ENCODE peak calls at places on chromosome 2, in six cellular contexts. One of them, this sample, is unnamed.

GRCh38 chr2:30293303-30293912 is 62.1 kb downstream of the LBH start:
- DNase-seq in HCT116: peak; percentile 28
- DNase-seq in mesenchymal stem cell: peak; percentile 82
- DNase-seq in cardiac muscle cell: peak; percentile 26
- DNase-seq in GM23248: peak; percentile 92
- DNase-seq in transverse colon: no peak
- DNase-seq in this sample: no peak

GRCh38 chr2:111986116-111986900 is 68.8 kb upstream of the TMEM87B start:
- DNase-seq in transverse colon: no peak
- DNase-seq in GM23248: peak; percentile 24
- DNase-seq in mesenchymal stem cell: peak; percentile 32
- DNase-seq in cardiac muscle cell: peak; percentile 64
- DNase-seq in HCT116: no peak
- DNase-seq in this sample: no peak

GRCh38 chr2:111705711-111706323 is 178.2 kb downstream of the ANAPC1 start:
- DNase-seq in mesenchymal stem cell: peak; percentile 89
- DNase-seq in cardiac muscle cell: no peak
- DNase-seq in transverse colon: peak; percentile 54
- DNase-seq in HCT116: peak; percentile 86
- DNase-seq in GM23248: peak; percentile 75
- DNase-seq in this sample: no peak

GRCh38 chr2:118747066-118747465 is 100.4 kb downstream of the EN1 start:
- DNase-seq in HCT116: no peak
- DNase-seq in mesenchymal stem cell: no peak
- DNase-seq in cardiac muscle cell: no peak
- DNase-seq in GM23248: no peak
- DNase-seq in transverse colon: no peak
- DNase-seq in this sample: no peak

GRCh38 chr2:50126845-50127244 is 905.1 kb downstream of the NRXN1 start:
- DNase-seq in HCT116: no peak
- DNase-seq in GM23248: no peak
- DNase-seq in transverse colon: no peak
- DNase-seq in cardiac muscle cell: no peak
- DNase-seq in mesenchymal stem cell: no peak
- DNase-seq in this sample: no peak

GRCh38 chr2:37168217-37168981 is 11.6 kb upstream of the EIF2AK2 start:
- DNase-seq in transverse colon: peak; percentile 17
- DNase-seq in GM23248: peak; percentile 58
- DNase-seq in HCT116: peak; percentile 42
- DNase-seq in mesenchymal stem cell: peak; percentile 58
- DNase-seq in cardiac muscle cell: peak; percentile 50
- DNase-seq in this sample: peak; percentile 55

GRCh38 chr2:207265849-207266248 is 100.1 kb upstream of the KLF7 start:
- DNase-seq in mesenchymal stem cell: peak; percentile 46
- DNase-seq in cardiac muscle cell: no peak
- DNase-seq in HCT116: no peak
- DNase-seq in GM23248: no peak
- DNase-seq in transverse colon: no peak
- DNase-seq in this sample: no peak

GRCh38 chr2:117945296-117945695 is 68.6 kb downstream of the CCDC93 start:
- DNase-seq in mesenchymal stem cell: no peak
- DNase-seq in HCT116: no peak
- DNase-seq in cardiac muscle cell: no peak
- DNase-seq in GM23248: no peak
- DNase-seq in transverse colon: no peak
- DNase-seq in this sample: no peak

GRCh38 chr2:1675633-1676032 is 68.7 kb downstream of the PXDN start:
- DNase-seq in GM23248: peak; percentile 99
- DNase-seq in mesenchymal stem cell: peak; percentile 93
- DNase-seq in HCT116: peak; percentile 34
- DNase-seq in cardiac muscle cell: no peak
- DNase-seq in transverse colon: peak; percentile 25
- DNase-seq in this sample: no peak

GRCh38 chr2:233384811-233385488 is 30.7 kb downstream of the DGKD start:
- DNase-seq in mesenchymal stem cell: no peak
- DNase-seq in transverse colon: no peak
- DNase-seq in cardiac muscle cell: no peak
- DNase-seq in HCT116: no peak
- DNase-seq in GM23248: no peak
- DNase-seq in this sample: no peak

GRCh38 chr2:215862211-215862610 is 151.1 kb downstream of the MREG start:
- DNase-seq in HCT116: no peak
- DNase-seq in cardiac muscle cell: no peak
- DNase-seq in mesenchymal stem cell: no peak
- DNase-seq in GM23248: no peak
- DNase-seq in transverse colon: no peak
- DNase-seq in this sample: no peak

GRCh38 chr2:167192833-167193232 is 304.6 kb downstream of the XIRP2 start:
- DNase-seq in GM23248: peak; percentile 80
- DNase-seq in mesenchymal stem cell: no peak
- DNase-seq in cardiac muscle cell: no peak
- DNase-seq in transverse colon: no peak
- DNase-seq in HCT116: no peak
- DNase-seq in this sample: no peak

GRCh38 chr2:8534729-8535397 is 147.0 kb upstream of the ID2 start:
- DNase-seq in cardiac muscle cell: no peak
- DNase-seq in HCT116: no peak
- DNase-seq in GM23248: peak; percentile 69
- DNase-seq in mesenchymal stem cell: peak; percentile 82
- DNase-seq in transverse colon: peak; percentile 52
- DNase-seq in this sample: no peak

GRCh38 chr2:74573747-74574562 is 19.4 kb downstream of the DOK1 start:
- DNase-seq in mesenchymal stem cell: peak; percentile 52
- DNase-seq in cardiac muscle cell: no peak
- DNase-seq in HCT116: no peak
- DNase-seq in GM23248: peak; percentile 76
- DNase-seq in transverse colon: no peak
- DNase-seq in this sample: no peak

GRCh38 chr2:127066942-127067341 is 40.0 kb downstream of the BIN1 start:
- DNase-seq in GM23248: peak; percentile 77
- DNase-seq in mesenchymal stem cell: no peak
- DNase-seq in cardiac muscle cell: no peak
- DNase-seq in HCT116: no peak
- DNase-seq in transverse colon: peak; percentile 51
- DNase-seq in this sample: no peak

GRCh38 chr2:191479680-191480023 is 198.3 kb upstream of the NABP1 start:
- DNase-seq in GM23248: no peak
- DNase-seq in cardiac muscle cell: no peak
- DNase-seq in mesenchymal stem cell: peak; percentile 53
- DNase-seq in HCT116: no peak
- DNase-seq in transverse colon: no peak
- DNase-seq in this sample: no peak

GRCh38 chr2:59604143-59604542 is 949.3 kb downstream of the BCL11A start:
- DNase-seq in GM23248: no peak
- DNase-seq in transverse colon: no peak
- DNase-seq in cardiac muscle cell: no peak
- DNase-seq in HCT116: no peak
- DNase-seq in mesenchymal stem cell: no peak
- DNase-seq in this sample: no peak

GRCh38 chr2:112724611-112725525 is 4.0 kb downstream of the NT5DC4 start:
- DNase-seq in mesenchymal stem cell: no peak
- DNase-seq in HCT116: no peak
- DNase-seq in cardiac muscle cell: peak; percentile 25
- DNase-seq in transverse colon: no peak
- DNase-seq in GM23248: peak; percentile 34
- DNase-seq in this sample: peak; percentile 46

GRCh38 chr2:62999905-63000304 is 50.7 kb upstream of the OTX1 start:
- DNase-seq in transverse colon: no peak
- DNase-seq in cardiac muscle cell: no peak
- DNase-seq in GM23248: peak; percentile 61
- DNase-seq in mesenchymal stem cell: no peak
- DNase-seq in HCT116: no peak
- DNase-seq in this sample: no peak

GRCh38 chr2:190844700-190845410 is 35.8 kb upstream of the GLS start:
- DNase-seq in transverse colon: no peak
- DNase-seq in GM23248: no peak
- DNase-seq in mesenchymal stem cell: no peak
- DNase-seq in cardiac muscle cell: no peak
- DNase-seq in HCT116: no peak
- DNase-seq in this sample: no peak

GRCh38 chr2:143600136-143600535 is 470.9 kb downstream of the ARHGAP15 start:
- DNase-seq in transverse colon: no peak
- DNase-seq in mesenchymal stem cell: no peak
- DNase-seq in HCT116: no peak
- DNase-seq in GM23248: peak; percentile 34
- DNase-seq in cardiac muscle cell: no peak
- DNase-seq in this sample: no peak

DNA sequence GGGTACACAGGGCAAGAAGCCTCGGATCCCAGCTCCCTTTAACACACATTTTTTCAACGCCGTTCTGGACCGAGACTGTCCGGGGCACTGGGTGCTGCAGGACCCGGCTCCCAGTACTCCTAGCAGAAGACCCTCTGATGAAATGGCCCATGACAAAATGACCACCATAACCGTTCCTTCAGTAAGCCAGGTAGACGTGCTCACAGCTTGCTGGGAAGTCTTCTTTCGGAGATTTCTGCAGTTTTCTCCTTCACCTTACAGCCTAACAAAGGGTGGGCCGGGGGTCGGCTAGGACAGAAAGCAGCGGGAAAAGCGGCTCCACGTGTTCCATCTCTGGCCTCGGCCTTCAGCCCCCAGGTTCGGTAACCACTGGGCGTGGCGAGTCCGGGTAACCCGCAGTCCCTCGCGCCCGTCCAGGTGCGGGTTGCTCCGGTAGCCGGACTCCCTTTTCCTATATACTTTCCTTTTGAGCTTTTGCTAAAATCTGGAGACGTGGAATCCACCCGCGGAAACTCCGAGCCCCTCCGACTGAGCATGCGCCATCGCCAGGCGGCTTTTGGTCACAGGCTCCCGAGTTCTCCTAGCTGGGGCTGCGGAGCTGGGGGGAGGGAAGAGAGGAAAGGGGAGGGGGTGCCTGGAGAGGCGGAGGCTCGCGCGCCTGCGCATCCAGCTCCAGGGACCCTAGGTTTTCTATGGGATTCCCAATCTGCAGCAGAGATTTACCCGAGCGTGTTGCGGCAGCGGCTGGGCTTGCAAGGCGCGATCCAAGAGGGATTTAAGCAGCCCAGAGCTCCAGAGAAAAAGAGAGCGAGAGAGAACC is at the start of gene VSNL1:
- DNase-seq in cardiac muscle cell: peak; percentile 96
- DNase-seq in transverse colon: peak; percentile 86
- DNase-seq in mesenchymal stem cell: peak; percentile 92
- DNase-seq in HCT116: peak; percentile 79
- DNase-seq in GM23248: peak; percentile 74
- DNase-seq in this sample: peak; percentile 97
- H3K27me3 ChIP-seq in cardiac muscle cell: peaks cover 60% of the 10 kb centered on the region
- H3K27me3 ChIP-seq in transverse colon: peaks cover 48% of the 10 kb centered on the region
- H3K27me3 ChIP-seq in mesenchymal stem cell: peaks cover 4% of the 10 kb centered on the region
- H3K27me3 ChIP-seq in HCT116: no peaks in the 10 kb centered on the region
- H3K27me3 ChIP-seq in GM23248: no peaks in the 10 kb centered on the region
- H3K27me3 ChIP-seq in this sample: no peaks in the 10 kb centered on the region

DNA sequence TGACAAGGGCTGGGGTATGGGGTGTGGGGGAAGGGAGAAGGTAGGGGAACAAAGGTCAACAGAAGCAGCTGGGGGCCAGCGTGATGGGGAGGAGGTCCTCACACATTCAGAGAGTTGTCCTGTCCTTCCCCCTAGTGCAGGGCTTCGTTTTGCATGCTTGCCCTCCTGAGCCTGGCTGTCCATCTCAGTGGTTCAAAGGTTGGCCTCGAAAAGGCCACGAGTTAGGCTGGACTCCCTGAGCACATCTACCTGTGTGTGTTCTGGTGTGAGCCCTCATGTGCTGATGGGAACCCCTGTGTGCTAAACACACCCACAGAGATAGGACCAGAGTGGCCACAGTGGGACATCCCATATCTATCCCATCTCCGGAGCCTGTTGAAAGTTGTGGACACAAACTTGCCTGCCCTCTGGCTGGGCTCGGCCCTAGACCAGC is 51.9 kb downstream of the EPAS1 start:
- DNase-seq in cardiac muscle cell: no peak
- DNase-seq in transverse colon: no peak
- DNase-seq in HCT116: no peak
- DNase-seq in GM23248: no peak
- DNase-seq in mesenchymal stem cell: no peak
- DNase-seq in this sample: no peak
- H3K27ac ChIP-seq in cardiac muscle cell: no peak overlapping the region
- H3K27ac ChIP-seq in transverse colon: no peak overlapping the region
- H3K27ac ChIP-seq in HCT116: no peak overlapping the region
- H3K27ac ChIP-seq in GM23248: no peak overlapping the region
- H3K27ac ChIP-seq in mesenchymal stem cell: no peak overlapping the region
- H3K27ac ChIP-seq in this sample: no peak overlapping the region

GRCh38 chr2:101147971-101148370 is 3.2 kb downstream of the TBC1D8 start:
- DNase-seq in HCT116: no peak
- DNase-seq in mesenchymal stem cell: no peak
- DNase-seq in transverse colon: no peak
- DNase-seq in cardiac muscle cell: no peak
- DNase-seq in GM23248: no peak
- DNase-seq in this sample: no peak
- H3K27me3 ChIP-seq in HCT116: no peaks in the 10 kb centered on the region
- H3K27me3 ChIP-seq in mesenchymal stem cell: no peaks in the 10 kb centered on the region
- H3K27me3 ChIP-seq in transverse colon: no peaks in the 10 kb centered on the region
- H3K27me3 ChIP-seq in cardiac muscle cell: no peaks in the 10 kb centered on the region
- H3K27me3 ChIP-seq in GM23248: no peaks in the 10 kb centered on the region
- H3K27me3 ChIP-seq in this sample: no peaks in the 10 kb centered on the region

GRCh38 chr2:71517851-71518250 is 64.5 kb downstream of the DYSF start:
- DNase-seq in cardiac muscle cell: no peak
- DNase-seq in mesenchymal stem cell: no peak
- DNase-seq in transverse colon: no peak
- DNase-seq in HCT116: no peak
- DNase-seq in GM23248: no peak
- DNase-seq in this sample: no peak
- H3K27ac ChIP-seq in cardiac muscle cell: no peak overlapping the region
- H3K27ac ChIP-seq in mesenchymal stem cell: no peak overlapping the region
- H3K27ac ChIP-seq in transverse colon: no peak overlapping the region
- H3K27ac ChIP-seq in HCT116: no peak overlapping the region
- H3K27ac ChIP-seq in GM23248: no peak overlapping the region
- H3K27ac ChIP-seq in this sample: no peak overlapping the region

GRCh38 chr2:176148758-176149483 is 2.4 kb upstream of the HOXD4 start:
- DNase-seq in GM23248: no peak
- DNase-seq in cardiac muscle cell: no peak
- DNase-seq in HCT116: no peak
- DNase-seq in mesenchymal stem cell: no peak
- DNase-seq in transverse colon: no peak
- DNase-seq in this sample: no peak
- H3K27me3 ChIP-seq in GM23248: no peaks in the 10 kb centered on the region
- H3K27me3 ChIP-seq in cardiac muscle cell: peaks cover 100% of the 10 kb centered on the region
- H3K27me3 ChIP-seq in HCT116: no peaks in the 10 kb centered on the region
- H3K27me3 ChIP-seq in mesenchymal stem cell: peaks cover 68% of the 10 kb centered on the region
- H3K27me3 ChIP-seq in transverse colon: peaks cover 15% of the 10 kb centered on the region
- H3K27me3 ChIP-seq in this sample: peaks cover 91% of the 10 kb centered on the region

GRCh38 chr2:218578272-218578877 is 9.7 kb downstream of the CNOT9 start:
- DNase-seq in mesenchymal stem cell: no peak
- DNase-seq in cardiac muscle cell: no peak
- DNase-seq in transverse colon: no peak
- DNase-seq in GM23248: no peak
- DNase-seq in HCT116: no peak
- DNase-seq in this sample: no peak
- H3K27ac ChIP-seq in mesenchymal stem cell: no peak overlapping the region
- H3K27ac ChIP-seq in cardiac muscle cell: peak overlapping the region; percentile 91
- H3K27ac ChIP-seq in transverse colon: no peak overlapping the region
- H3K27ac ChIP-seq in GM23248: no peak overlapping the region
- H3K27ac ChIP-seq in HCT116: no peak overlapping the region
- H3K27ac ChIP-seq in this sample: peak overlapping the region; percentile 5